ENCODE peak calls at places on chromosomes 6 and 20, in five cellular contexts. B is Panc1, Y is endothelial cell of umbilical vein, A is SK-N-SH, N is HCT116. K is an unnamed sample.

GRCh38 chr20:35870541-35871307 is 83.6 kb downstream of the SCAND1 start:
- DNase-seq in Y (no peak), B (peak; percentile 35), A (no peak), N (no peak), K (no peak)

GRCh38 chr6:75791881-75792280 is 42.8 kb downstream of the MYO6 start:
- DNase-seq in A (no peak), Y (peak; percentile 53), N (peak; percentile 24), B (peak; percentile 8), K (no peak)

GRCh38 chr6:25953733-25954132 is 8.9 kb upstream of the TRIM38 start:
- DNase-seq in A (no peak), Y (no peak), B (no peak), N (no peak), K (no peak)

GRCh38 chr20:13700761-13701160 is 62.0 kb upstream of the TASP1 start:
- DNase-seq in A (no peak), Y (no peak), B (no peak), N (no peak), K (no peak)

GRCh38 chr20:10023911-10024310 is 10.9 kb upstream of the ANKEF1 start:
- DNase-seq in Y (no peak), N (no peak), B (no peak), A (no peak), K (no peak)

GRCh38 chr6:122758927-122759334 is 20.6 kb upstream of the FABP7 start:
- DNase-seq in N (no peak), B (no peak), Y (no peak), A (no peak), K (no peak)

GRCh38 chr6:7727951-7728854 is 2.3 kb downstream of the BMP6 start:
- DNase-seq in A (peak; percentile 29), N (no peak), Y (no peak), B (peak; percentile 54), K (peak; percentile 38)

GRCh38 chr6:37603284-37603683 is 94.4 kb downstream of the MDGA1 start:
- DNase-seq in Y (no peak), B (no peak), A (no peak), N (no peak), K (no peak)

GRCh38 chr20:23094927-23095326 is 8.8 kb upstream of the CD93 start:
- DNase-seq in A (no peak), N (no peak), B (no peak), Y (no peak), K (no peak)

GRCh38 chr6:33995046-33995872 is 150.6 kb downstream of the GRM4 start:
- DNase-seq in B (no peak), N (no peak), Y (no peak), A (no peak), K (peak; percentile 81)

GRCh38 chr6:5871296-5871695 is 135.4 kb downstream of the NRN1 start:
- DNase-seq in N (no peak), B (no peak), A (no peak), Y (no peak), K (no peak)

GRCh38 chr20:2311329-2311728 is 15.5 kb downstream of the TGM3 start:
- DNase-seq in Y (no peak), A (no peak), B (no peak), N (no peak), K (no peak)

GRCh38 chr20:24523661-24524060 is 54.2 kb downstream of the SYNDIG1 start:
- DNase-seq in Y (no peak), B (no peak), A (no peak), N (no peak), K (no peak)

GRCh38 chr20:24519476-24519875 is 50.0 kb downstream of the SYNDIG1 start:
- DNase-seq in B (no peak), A (no peak), Y (no peak), N (no peak), K (no peak)

DNA sequence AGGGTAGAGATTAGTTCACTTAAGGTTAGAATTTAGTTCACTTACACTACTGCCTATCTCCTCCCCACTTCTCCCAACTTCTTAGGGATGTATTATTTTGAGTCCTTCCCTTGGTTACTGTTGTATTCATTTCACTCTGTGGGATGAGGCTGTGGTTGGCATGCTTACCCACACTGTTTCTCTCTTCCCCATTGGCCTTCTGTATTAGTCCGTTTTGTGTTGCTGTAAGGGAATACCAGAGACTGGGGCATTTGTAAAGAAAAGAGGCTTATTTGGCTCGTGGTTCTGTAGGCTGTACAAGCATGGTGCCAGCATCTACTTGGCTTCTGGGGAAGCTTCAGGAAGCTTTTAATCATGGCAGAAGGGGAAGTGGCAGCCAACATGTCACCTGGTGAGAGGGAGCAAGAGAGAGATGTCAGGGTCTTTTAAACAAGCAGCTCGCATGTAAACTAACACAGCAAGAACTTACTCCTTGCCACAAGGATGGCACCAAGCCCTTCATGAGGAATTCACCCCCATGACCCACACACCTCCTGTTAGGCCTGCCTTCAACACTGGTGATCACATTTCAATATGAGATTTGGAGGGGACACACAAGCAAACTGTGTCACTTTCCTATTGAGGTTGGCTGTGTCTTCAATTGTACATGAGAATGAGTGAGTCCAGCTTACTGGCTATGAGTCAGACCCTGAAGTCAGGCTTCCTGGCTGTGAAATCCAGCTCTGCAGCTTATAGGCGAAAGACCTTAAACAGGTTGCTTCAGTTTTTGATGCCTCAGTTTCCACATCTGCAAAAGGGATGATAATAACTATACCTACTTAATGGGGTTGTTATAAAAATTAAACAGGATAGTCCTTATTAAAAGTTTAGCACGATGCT is 53.3 kb downstream of the SYNDIG1 start:
- DNase-seq in N (no peak), A (no peak), B (no peak), Y (no peak), K (no peak)
- H3K27ac ChIP-seq in N (no peak overlapping the region), A (no peak overlapping the region), B (no peak overlapping the region), Y (no peak overlapping the region), K (no peak overlapping the region)

GRCh38 chr20:32793059-32793458 is 26.7 kb upstream of the MAPRE1 start:
- DNase-seq in B (no peak), A (no peak), N (no peak), Y (peak; percentile 12), K (no peak)

GRCh38 chr20:32792316-32792715 is 27.4 kb upstream of the MAPRE1 start:
- DNase-seq in A (no peak), N (no peak), Y (no peak), B (no peak), K (no peak)

GRCh38 chr20:32790751-32791057 is 28.5 kb downstream of the DNMT3B start:
- DNase-seq in Y (no peak), B (no peak), A (no peak), N (no peak), K (no peak)

GRCh38 chr20:32787168-32787567 is 25.0 kb downstream of the DNMT3B start:
- DNase-seq in N (no peak), B (no peak), Y (no peak), A (no peak), K (no peak)

GRCh38 chr20:32789896-32790750 is 27.9 kb downstream of the DNMT3B start:
- DNase-seq in Y (peak; percentile 64), B (peak; percentile 64), N (no peak), A (peak; percentile 89), K (peak; percentile 76)
- TF ChIP-seq POLR2AphosphoS5 in Y (no peak), B (no peak), N (no peak), A (no peak), K (no peak)

DNA sequence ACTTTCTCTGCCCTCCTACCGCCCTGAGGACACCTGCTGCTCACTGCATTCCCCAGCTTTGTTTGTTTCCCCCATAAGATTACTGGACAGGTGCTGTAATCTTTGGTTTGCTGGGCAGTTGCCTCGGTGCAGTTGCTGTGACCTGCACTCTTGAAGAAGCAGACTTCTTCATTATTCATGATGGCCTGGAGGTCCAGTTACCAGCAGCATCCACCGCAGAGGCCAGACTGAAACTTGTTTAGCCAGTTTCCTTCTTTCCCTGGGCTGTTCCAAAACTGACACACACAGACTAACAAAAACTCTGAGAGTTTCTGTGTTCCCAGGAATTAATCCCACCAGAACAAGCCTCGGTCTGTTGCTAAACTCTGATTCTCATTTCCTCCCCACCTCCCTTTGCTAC is 144.1 kb downstream of the QRSL1 start:
- DNase-seq in N (no peak), B (no peak), A (no peak), Y (no peak), K (no peak)
- H3K27ac ChIP-seq in N (no peak overlapping the region), B (no peak overlapping the region), A (peak overlapping the region; percentile 90), Y (no peak overlapping the region), K (no peak overlapping the region)

DNA sequence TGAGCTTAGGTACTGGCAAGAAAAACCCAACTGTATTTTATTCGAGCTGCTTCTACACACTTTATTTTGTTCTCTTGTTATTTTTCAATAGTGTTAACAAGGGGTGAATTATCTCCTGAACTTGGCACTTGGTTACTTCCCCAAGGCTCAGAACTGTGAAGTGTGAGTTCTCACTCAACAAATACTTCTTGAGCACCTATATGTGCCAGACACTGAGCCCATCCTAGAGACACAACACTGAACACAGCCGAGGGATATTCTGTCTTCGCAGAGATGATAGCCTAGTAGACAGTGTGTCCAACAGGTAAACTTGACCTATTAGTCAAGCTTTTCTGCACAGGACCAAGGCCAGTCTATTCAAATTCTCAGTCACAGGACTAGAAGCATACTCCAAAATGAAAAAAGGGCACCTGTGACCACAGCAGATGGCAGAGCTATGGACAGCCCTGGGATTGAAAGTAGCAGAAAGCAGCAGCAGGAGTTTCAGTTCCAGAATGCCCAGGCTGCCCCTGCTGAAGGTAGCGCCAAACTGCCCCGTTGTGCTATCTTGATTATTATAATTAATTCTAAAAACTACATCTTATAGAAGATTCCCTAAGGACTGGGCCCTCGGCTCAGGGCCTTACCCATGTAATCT is 77.8 kb upstream of the TAB2 start:
- DNase-seq in Y (no peak), A (no peak), N (no peak), B (no peak), K (no peak)
- TF ChIP-seq POLR2AphosphoS5 in Y (no peak), A (no peak), N (no peak), B (no peak), K (no peak)

GRCh38 chr20:63015665-63016361 is 9.0 kb upstream of the BHLHE23 start:
- DNase-seq in N (no peak), Y (no peak), B (no peak), A (no peak), K (no peak)

GRCh38 chr20:63013207-63013606 is 6.4 kb upstream of the BHLHE23 start:
- DNase-seq in N (no peak), B (no peak), Y (no peak), A (no peak), K (no peak)

GRCh38 chr20:63014287-63014686 is 7.5 kb upstream of the BHLHE23 start:
- DNase-seq in Y (no peak), A (no peak), N (no peak), B (no peak), K (no peak)

GRCh38 chr20:63015147-63015664 is 8.4 kb upstream of the BHLHE23 start:
- DNase-seq in A (no peak), N (no peak), B (no peak), Y (no peak), K (no peak)

DNA sequence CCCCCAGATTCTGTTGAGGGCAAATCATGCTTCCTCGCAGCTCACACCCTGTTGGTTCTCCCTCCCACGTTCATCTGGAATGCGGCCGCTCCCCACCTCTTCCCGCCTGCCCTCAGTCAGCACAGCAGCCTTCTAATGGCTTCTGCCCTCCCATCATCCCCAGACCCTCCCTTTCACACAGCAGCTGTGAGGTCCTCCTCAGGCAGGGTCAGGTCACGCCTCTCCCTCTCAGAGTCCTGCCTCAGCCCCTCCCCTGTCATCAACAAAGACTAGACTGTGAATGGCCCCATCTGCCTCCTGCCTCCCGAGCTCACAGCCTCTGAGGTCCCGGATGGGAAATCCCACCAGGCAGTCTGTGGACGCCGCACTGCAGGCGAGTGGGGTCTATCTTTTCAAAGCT is 7.9 kb upstream of the BHLHE23 start:
- DNase-seq in N (no peak), A (no peak), Y (no peak), B (no peak), K (no peak)
- H3K27ac ChIP-seq in N (no peak overlapping the region), A (no peak overlapping the region), Y (no peak overlapping the region), B (no peak overlapping the region), K (no peak overlapping the region)